ENCODE peak calls at places on chromosome 4, in four cellular contexts. One of them, this sample, is unnamed.

GRCh38 chr4:139175647-139176298 is 1.2 kb downstream of the ELF2 start:
- DNase-seq in AG09309: no peak
- DNase-seq in body of pancreas: no peak
- DNase-seq in GM23248: peak
- DNase-seq in this sample: no peak

GRCh38 chr4:2936773-2937145 is 26.4 kb downstream of the NOP14 start:
- DNase-seq in body of pancreas: no peak
- DNase-seq in GM23248: peak
- DNase-seq in AG09309: no peak
- DNase-seq in this sample: peak

GRCh38 chr4:148857973-148858534 is 415.8 kb upstream of the NR3C2 start:
- DNase-seq in GM23248: no peak
- DNase-seq in AG09309: no peak
- DNase-seq in body of pancreas: no peak
- DNase-seq in this sample: no peak

GRCh38 chr4:89752932-89753598 is 83.9 kb downstream of the SNCA start:
- DNase-seq in GM23248: peak
- DNase-seq in AG09309: peak
- DNase-seq in body of pancreas: peak
- DNase-seq in this sample: peak

GRCh38 chr4:88320780-88321373 is 36.5 kb upstream of the PPM1K start:
- DNase-seq in AG09309: no peak
- DNase-seq in GM23248: peak
- DNase-seq in body of pancreas: peak
- DNase-seq in this sample: no peak

GRCh38 chr4:175891863-175892262 is 79.8 kb upstream of the GPM6A start:
- DNase-seq in GM23248: peak
- DNase-seq in AG09309: peak
- DNase-seq in body of pancreas: peak
- DNase-seq in this sample: no peak

GRCh38 chr4:141614878-141615586 is 21.4 kb upstream of the IL15 start:
- DNase-seq in AG09309: no peak
- DNase-seq in body of pancreas: no peak
- DNase-seq in GM23248: no peak
- DNase-seq in this sample: no peak

GRCh38 chr4:123121241-123121907 is 199.0 kb upstream of the NUDT6 start:
- DNase-seq in GM23248: peak
- DNase-seq in AG09309: no peak
- DNase-seq in body of pancreas: no peak
- DNase-seq in this sample: no peak

GRCh38 chr4:114879916-114880315 is 233.5 kb downstream of the NDST4 start:
- DNase-seq in GM23248: no peak
- DNase-seq in body of pancreas: no peak
- DNase-seq in AG09309: no peak
- DNase-seq in this sample: no peak

GRCh38 chr4:1600811-1601532 is 83.1 kb downstream of the FAM53A start:
- DNase-seq in body of pancreas: no peak
- DNase-seq in AG09309: no peak
- DNase-seq in GM23248: no peak
- DNase-seq in this sample: no peak

GRCh38 chr4:13511101-13511500 is 27.0 kb upstream of the RAB28 start:
- DNase-seq in body of pancreas: no peak
- DNase-seq in GM23248: no peak
- DNase-seq in AG09309: no peak
- DNase-seq in this sample: no peak

GRCh38 chr4:83830138-83830537 is 294.2 kb downstream of the GPAT3 start:
- DNase-seq in body of pancreas: no peak
- DNase-seq in GM23248: no peak
- DNase-seq in AG09309: no peak
- DNase-seq in this sample: no peak

GRCh38 chr4:148238086-148238485 is 204.1 kb downstream of the NR3C2 start:
- DNase-seq in AG09309: no peak
- DNase-seq in body of pancreas: no peak
- DNase-seq in GM23248: peak
- DNase-seq in this sample: no peak

GRCh38 chr4:26130173-26130572 is 190.6 kb upstream of the RBPJ start:
- DNase-seq in body of pancreas: no peak
- DNase-seq in GM23248: no peak
- DNase-seq in AG09309: no peak
- DNase-seq in this sample: no peak

GRCh38 chr4:120850048-120850599 is 72.4 kb downstream of the PRDM5 start:
- DNase-seq in body of pancreas: no peak
- DNase-seq in GM23248: peak
- DNase-seq in AG09309: peak
- DNase-seq in this sample: no peak

GRCh38 chr4:108008721-108009120 is 19.0 kb downstream of the HADH start:
- DNase-seq in body of pancreas: no peak
- DNase-seq in GM23248: peak
- DNase-seq in AG09309: no peak
- DNase-seq in this sample: peak

GRCh38 chr4:5055411-5055810 is 4.1 kb downstream of the STK32B start:
- DNase-seq in AG09309: no peak
- DNase-seq in body of pancreas: no peak
- DNase-seq in GM23248: no peak
- DNase-seq in this sample: no peak

DNA sequence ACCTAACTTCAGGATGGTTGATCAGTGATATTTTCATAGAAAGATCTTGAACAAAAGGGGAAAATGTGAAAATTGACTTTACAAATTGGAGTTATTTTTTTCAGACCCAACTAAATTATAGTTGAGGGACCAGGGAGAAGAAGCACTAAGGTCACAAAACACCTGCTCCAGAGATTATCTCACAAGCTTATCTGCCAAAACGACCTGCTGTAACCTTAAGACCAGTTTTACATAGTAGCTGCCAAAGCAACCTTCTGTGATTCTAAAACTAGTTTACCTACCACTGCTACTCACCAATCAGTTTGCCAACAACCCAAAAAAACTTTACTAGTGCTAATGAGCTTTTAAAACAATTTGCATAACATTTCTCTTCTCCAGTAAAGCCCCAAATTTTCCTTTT is 972.1 kb downstream of the C4orf33 start:
- DNase-seq in AG09309: no peak
- DNase-seq in body of pancreas: no peak
- DNase-seq in GM23248: no peak
- DNase-seq in this sample: no peak
- H3K4me3 ChIP-seq in AG09309: no peak
- H3K4me3 ChIP-seq in body of pancreas: no peak
- H3K4me3 ChIP-seq in GM23248: no peak
- H3K4me3 ChIP-seq in this sample: no peak

GRCh38 chr4:185003596-185004351 is 14.5 kb upstream of the HELT start:
- DNase-seq in body of pancreas: no peak
- DNase-seq in AG09309: no peak
- DNase-seq in GM23248: no peak
- DNase-seq in this sample: no peak

GRCh38 chr4:185005209-185005819 is 13.0 kb upstream of the HELT start:
- DNase-seq in GM23248: peak
- DNase-seq in body of pancreas: peak
- DNase-seq in AG09309: peak
- DNase-seq in this sample: peak

GRCh38 chr4:185002784-185003183 is 15.5 kb upstream of the HELT start:
- DNase-seq in GM23248: no peak
- DNase-seq in body of pancreas: no peak
- DNase-seq in AG09309: no peak
- DNase-seq in this sample: no peak

DNA sequence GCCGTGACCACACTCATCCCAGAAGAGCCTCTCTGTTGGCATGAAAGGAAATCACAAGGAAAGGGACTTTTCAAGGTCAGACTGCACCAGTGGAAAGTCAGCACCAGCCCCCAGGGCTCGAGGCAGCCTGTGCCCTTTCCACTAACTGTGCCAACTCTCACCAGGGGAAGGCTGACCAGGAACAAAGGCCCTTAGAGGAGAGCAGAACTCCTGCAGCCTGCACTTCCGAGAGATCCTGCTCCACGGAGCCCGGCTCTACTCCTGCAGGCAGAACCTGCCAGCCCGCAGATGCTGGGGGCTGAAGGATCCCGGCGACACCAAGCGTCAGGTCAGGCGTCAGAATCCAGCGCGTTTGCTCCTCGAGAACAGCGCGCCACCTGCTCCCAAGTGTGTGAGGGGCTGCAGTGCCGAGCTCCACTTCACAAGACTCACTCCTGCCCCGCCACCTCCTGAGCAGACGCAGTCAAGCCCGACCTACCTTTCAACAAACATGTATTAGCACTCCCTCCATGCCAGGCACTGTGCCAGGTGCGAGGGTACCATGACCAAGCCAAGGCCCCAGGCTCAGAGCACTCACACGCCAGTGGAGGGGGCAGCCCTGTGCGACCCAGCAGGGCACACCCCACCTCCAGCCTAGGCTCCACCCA is 13.6 kb upstream of the HELT start:
- DNase-seq in AG09309: no peak
- DNase-seq in GM23248: no peak
- DNase-seq in body of pancreas: peak
- DNase-seq in this sample: no peak
- H3K4me3 ChIP-seq in AG09309: no peak
- H3K4me3 ChIP-seq in GM23248: peak
- H3K4me3 ChIP-seq in body of pancreas: no peak
- H3K4me3 ChIP-seq in this sample: peak

GRCh38 chr4:127783971-127784519 is 1.9 kb downstream of the HSPA4L start:
- DNase-seq in body of pancreas: no peak
- DNase-seq in GM23248: no peak
- DNase-seq in AG09309: no peak
- DNase-seq in this sample: no peak
- H3K4me3 ChIP-seq in body of pancreas: no peak
- H3K4me3 ChIP-seq in GM23248: peak
- H3K4me3 ChIP-seq in AG09309: no peak
- H3K4me3 ChIP-seq in this sample: peak

DNA sequence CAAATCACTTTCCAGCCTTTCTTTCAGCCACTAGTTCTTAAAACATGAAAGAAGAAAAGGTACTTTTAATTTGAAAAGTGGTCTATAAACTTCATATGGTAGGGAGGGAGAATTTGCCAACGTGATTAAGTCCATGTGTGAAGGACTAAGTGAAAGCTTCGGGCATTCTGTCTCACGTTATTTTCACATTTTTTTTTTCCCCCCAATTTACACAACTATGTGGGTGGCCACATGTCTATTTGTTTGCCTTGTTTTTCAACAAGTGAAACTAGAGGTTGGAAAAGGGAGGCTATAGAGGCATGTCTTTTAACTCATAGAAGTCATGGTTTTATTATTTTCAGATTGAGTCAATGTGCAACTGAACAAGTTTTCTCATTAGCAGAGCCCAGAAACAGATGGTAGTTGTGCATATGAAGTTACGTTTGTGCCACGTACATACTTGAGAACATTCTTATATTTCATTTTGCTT is 832.0 kb upstream of the INTU start:
- DNase-seq in body of pancreas: no peak
- DNase-seq in GM23248: no peak
- DNase-seq in AG09309: no peak
- DNase-seq in this sample: no peak
- H3K4me3 ChIP-seq in body of pancreas: no peak
- H3K4me3 ChIP-seq in GM23248: no peak
- H3K4me3 ChIP-seq in AG09309: no peak
- H3K4me3 ChIP-seq in this sample: no peak

GRCh38 chr4:185654311-185654710 is 119.0 kb upstream of the PDLIM3 start:
- DNase-seq in AG09309: no peak
- DNase-seq in GM23248: no peak
- DNase-seq in body of pancreas: no peak
- DNase-seq in this sample: no peak
- H3K4me3 ChIP-seq in AG09309: no peak
- H3K4me3 ChIP-seq in GM23248: no peak
- H3K4me3 ChIP-seq in body of pancreas: no peak
- H3K4me3 ChIP-seq in this sample: no peak

DNA sequence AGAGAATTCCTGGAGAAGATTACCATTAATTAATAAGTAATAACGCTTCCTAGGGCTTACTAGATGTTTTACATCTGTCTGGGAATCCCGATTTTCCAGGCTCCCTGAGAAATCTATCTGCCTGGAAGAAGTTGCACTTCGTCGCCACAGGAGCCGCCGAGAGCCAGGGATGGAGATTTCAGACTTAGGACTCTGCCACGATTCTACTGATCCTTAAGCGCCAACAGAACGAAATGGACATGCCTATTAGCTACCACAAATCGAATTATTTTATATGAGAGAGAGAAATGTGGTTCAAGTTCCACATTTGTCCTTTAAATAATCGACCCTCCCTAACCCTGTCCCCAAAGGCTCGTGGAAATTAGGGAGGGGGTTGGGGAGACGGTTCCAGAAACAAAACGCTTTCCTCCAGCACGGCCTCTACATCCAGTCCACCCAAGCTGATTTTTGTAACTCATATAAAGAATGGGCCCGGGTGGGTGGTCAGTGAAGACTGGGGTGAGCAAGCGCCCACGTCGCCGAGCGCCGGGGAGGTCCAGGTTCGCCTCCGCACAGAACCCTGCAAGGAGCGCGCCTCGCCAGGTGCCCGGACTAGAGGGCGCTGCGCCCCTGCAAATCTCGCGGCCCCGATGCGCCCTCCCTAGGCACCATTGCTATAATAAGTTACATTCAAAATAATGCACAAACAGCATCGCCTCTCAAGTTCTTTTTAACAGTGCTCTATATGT is 1.9 kb upstream of the FAT1 start:
- DNase-seq in body of pancreas: peak
- DNase-seq in GM23248: peak
- DNase-seq in AG09309: peak
- DNase-seq in this sample: no peak
- H3K4me3 ChIP-seq in body of pancreas: peak
- H3K4me3 ChIP-seq in GM23248: peak
- H3K4me3 ChIP-seq in AG09309: peak
- H3K4me3 ChIP-seq in this sample: peak

DNA sequence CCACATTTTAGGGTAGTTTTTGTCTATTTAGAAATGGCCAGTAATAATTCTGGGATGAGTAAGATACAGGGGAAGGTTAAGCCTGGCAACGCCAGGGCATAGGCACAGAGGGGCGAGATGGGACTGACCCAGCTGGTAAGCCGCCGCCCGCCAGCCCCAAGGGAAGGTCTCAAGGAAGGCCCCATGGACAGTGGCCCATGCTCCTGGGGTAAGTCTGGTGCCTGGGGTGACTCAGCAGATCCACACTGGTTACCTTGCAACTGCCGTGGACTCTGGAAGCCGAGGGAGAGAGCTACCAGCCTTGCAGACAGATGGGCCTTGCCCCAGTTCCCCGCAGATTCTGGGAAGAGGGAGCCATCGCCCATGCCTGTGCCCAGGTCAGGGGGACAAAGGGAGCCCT is 179.4 kb downstream of the AFAP1 start:
- DNase-seq in body of pancreas: no peak
- DNase-seq in AG09309: no peak
- DNase-seq in GM23248: no peak
- DNase-seq in this sample: no peak
- H3K4me3 ChIP-seq in body of pancreas: no peak
- H3K4me3 ChIP-seq in AG09309: no peak
- H3K4me3 ChIP-seq in GM23248: no peak
- H3K4me3 ChIP-seq in this sample: no peak

This sample was measured in skeletal muscle cell.